ENCODE peak calls at places on chromosomes 4 and X, in four cellular contexts. Y is neural crest cell; K is activated naive CD4-positive, alpha-beta T cell; Z is CD8-positive, alpha-beta T cell. A is an unnamed sample.

GRCh38 chr4:55458611-55459010 is 62.9 kb downstream of the TMEM165 start:
- DNase-seq in Z (no peak), Y (no peak), K (no peak), A (peak)

GRCh38 chrX:103687696-103688191 is 1.2 kb upstream of the MORF4L2 start:
- DNase-seq in Z (peak), K (peak), Y (peak), A (peak)

GRCh38 chrX:133968109-133968508 is 17.3 kb downstream of the GPC3 start:
- DNase-seq in K (no peak), Z (no peak), Y (no peak), A (no peak)

GRCh38 chr4:87029356-87029755 is 94.5 kb downstream of the AFF1 start:
- DNase-seq in Y (no peak), Z (no peak), K (no peak), A (no peak)

GRCh38 chr4:140721088-140721421 is 35.1 kb downstream of the TBC1D9 start:
- DNase-seq in Z (no peak), K (no peak), Y (no peak), A (no peak)

GRCh38 chrX:71618303-71618721 is at the start of gene CXCR3:
- DNase-seq in K (no peak), Y (no peak), Z (peak), A (no peak)

GRCh38 chr4:1997712-1998111 is 11.1 kb downstream of the NELFA start:
- DNase-seq in K (no peak), Z (no peak), Y (no peak), A (no peak)

GRCh38 chrX:17521871-17522693 is 147.1 kb downstream of the NHS start:
- DNase-seq in K (no peak), Z (no peak), Y (no peak), A (peak)

GRCh38 chrX:110806145-110806544 is 10.5 kb upstream of the CHRDL1 start:
- DNase-seq in Z (no peak), Y (no peak), K (no peak), A (peak)

GRCh38 chrX:22043872-22044271 is 11.7 kb downstream of the PHEX start:
- DNase-seq in Y (no peak), K (no peak), Z (no peak), A (no peak)

GRCh38 chr4:2830632-2831610 is 12.7 kb upstream of the ADD1 start:
- DNase-seq in Y (no peak), K (no peak), Z (no peak), A (no peak)

GRCh38 chr4:111880116-111880515 is 265.1 kb upstream of the FAM241A start:
- DNase-seq in Z (no peak), K (no peak), Y (no peak), A (no peak)

GRCh38 chrX:65971151-65971550 is 68.7 kb downstream of the VSIG4 start:
- DNase-seq in K (no peak), Y (no peak), Z (no peak), A (no peak)

GRCh38 chrX:123324628-123325027 is 140.6 kb downstream of the GRIA3 start:
- DNase-seq in Z (no peak), Y (no peak), K (no peak), A (no peak)

GRCh38 chrX:47859686-47860085 is 23.0 kb downstream of the ZNF81 start:
- DNase-seq in Y (no peak), K (no peak), Z (no peak), A (no peak)

GRCh38 chr4:40502936-40503335 is 126.7 kb downstream of the RBM47 start:
- DNase-seq in Z (no peak), K (no peak), Y (no peak), A (no peak)

GRCh38 chr4:39514888-39515401 is 12.3 kb downstream of the UGDH start:
- DNase-seq in Y (no peak), K (no peak), Z (no peak), A (no peak)

GRCh38 chr4:22099896-22100295 is 151.3 kb upstream of the KCNIP4 start:
- DNase-seq in Z (no peak), Y (no peak), K (no peak), A (peak)

GRCh38 chrX:109974906-109975655 is 27.8 kb upstream of the TMEM164 start:
- DNase-seq in Z (no peak), K (no peak), Y (no peak), A (no peak)

GRCh38 chr4:118898684-118899138 is 10.1 kb downstream of the SYNPO2 start:
- DNase-seq in Y (no peak), Z (no peak), K (no peak), A (no peak)

A was measured in mammary epithelial cell.